ENCODE peak calls at places on chromosomes 16 and 17, in ten cellular contexts. One of them, this sample, is unnamed.

GRCh38 chr16:3171855-3172593 is 16.0 kb upstream of the OR1F1 start:
- DNase-seq in GM12878: no peak
- DNase-seq in effector memory CD4-positive, alpha-beta T cell: no peak
- DNase-seq in naive thymus-derived CD4-positive, alpha-beta T cell: no peak
- DNase-seq in transverse colon: no peak
- DNase-seq in vagina: no peak
- DNase-seq in H1: no peak
- DNase-seq in psoas muscle: no peak
- DNase-seq in GM23338: peak; percentile 85
- DNase-seq in left ventricle myocardium inferior: no peak
- DNase-seq in this sample: no peak

GRCh38 chr17:29742210-29742513 is 119.5 kb upstream of the CORO6 start:
- DNase-seq in GM12878: no peak
- DNase-seq in effector memory CD4-positive, alpha-beta T cell: no peak
- DNase-seq in naive thymus-derived CD4-positive, alpha-beta T cell: no peak
- DNase-seq in transverse colon: no peak
- DNase-seq in vagina: no peak
- DNase-seq in H1: no peak
- DNase-seq in psoas muscle: no peak
- DNase-seq in GM23338: no peak
- DNase-seq in left ventricle myocardium inferior: no peak
- DNase-seq in this sample: no peak

GRCh38 chr16:55370762-55371482 is 46.9 kb downstream of the IRX6 start:
- DNase-seq in GM12878: no peak
- DNase-seq in effector memory CD4-positive, alpha-beta T cell: no peak
- DNase-seq in naive thymus-derived CD4-positive, alpha-beta T cell: no peak
- DNase-seq in transverse colon: peak; percentile 15
- DNase-seq in vagina: no peak
- DNase-seq in H1: peak; percentile 27
- DNase-seq in psoas muscle: peak; percentile 65
- DNase-seq in GM23338: peak; percentile 84
- DNase-seq in left ventricle myocardium inferior: peak; percentile 75
- DNase-seq in this sample: peak; percentile 27

GRCh38 chr17:80108321-80108971 is 7.1 kb downstream of the GAA start:
- DNase-seq in GM12878: no peak
- DNase-seq in effector memory CD4-positive, alpha-beta T cell: no peak
- DNase-seq in naive thymus-derived CD4-positive, alpha-beta T cell: no peak
- DNase-seq in transverse colon: no peak
- DNase-seq in vagina: no peak
- DNase-seq in H1: no peak
- DNase-seq in psoas muscle: no peak
- DNase-seq in GM23338: no peak
- DNase-seq in left ventricle myocardium inferior: no peak
- DNase-seq in this sample: no peak

GRCh38 chr16:57167951-57168350 is 17.9 kb downstream of the PSME3IP1 start:
- DNase-seq in GM12878: no peak
- DNase-seq in effector memory CD4-positive, alpha-beta T cell: no peak
- DNase-seq in naive thymus-derived CD4-positive, alpha-beta T cell: no peak
- DNase-seq in transverse colon: no peak
- DNase-seq in vagina: no peak
- DNase-seq in H1: no peak
- DNase-seq in psoas muscle: no peak
- DNase-seq in GM23338: peak; percentile 63
- DNase-seq in left ventricle myocardium inferior: no peak
- DNase-seq in this sample: no peak

GRCh38 chr16:3143598-3144330 is 8.9 kb downstream of the ZNF213 start:
- DNase-seq in GM12878: no peak
- DNase-seq in effector memory CD4-positive, alpha-beta T cell: no peak
- DNase-seq in naive thymus-derived CD4-positive, alpha-beta T cell: no peak
- DNase-seq in transverse colon: peak; percentile 79
- DNase-seq in vagina: no peak
- DNase-seq in H1: no peak
- DNase-seq in psoas muscle: peak; percentile 77
- DNase-seq in GM23338: no peak
- DNase-seq in left ventricle myocardium inferior: peak; percentile 68
- DNase-seq in this sample: no peak

GRCh38 chr16:66455970-66456369 is 28.9 kb downstream of the BEAN1 start:
- DNase-seq in GM12878: no peak
- DNase-seq in effector memory CD4-positive, alpha-beta T cell: no peak
- DNase-seq in naive thymus-derived CD4-positive, alpha-beta T cell: no peak
- DNase-seq in transverse colon: no peak
- DNase-seq in vagina: no peak
- DNase-seq in H1: no peak
- DNase-seq in psoas muscle: no peak
- DNase-seq in GM23338: no peak
- DNase-seq in left ventricle myocardium inferior: no peak
- DNase-seq in this sample: no peak

GRCh38 chr16:1057252-1057932 is 15.2 kb upstream of the SSTR5 start:
- DNase-seq in GM12878: no peak
- DNase-seq in effector memory CD4-positive, alpha-beta T cell: peak; percentile 15
- DNase-seq in naive thymus-derived CD4-positive, alpha-beta T cell: peak; percentile 61
- DNase-seq in transverse colon: peak; percentile 47
- DNase-seq in vagina: no peak
- DNase-seq in H1: no peak
- DNase-seq in psoas muscle: no peak
- DNase-seq in GM23338: peak; percentile 65
- DNase-seq in left ventricle myocardium inferior: no peak
- DNase-seq in this sample: no peak

GRCh38 chr16:16045879-16046278 is 96.5 kb downstream of the ABCC1 start:
- DNase-seq in GM12878: no peak
- DNase-seq in effector memory CD4-positive, alpha-beta T cell: no peak
- DNase-seq in naive thymus-derived CD4-positive, alpha-beta T cell: no peak
- DNase-seq in transverse colon: no peak
- DNase-seq in vagina: no peak
- DNase-seq in H1: no peak
- DNase-seq in psoas muscle: no peak
- DNase-seq in GM23338: peak; percentile 89
- DNase-seq in left ventricle myocardium inferior: no peak
- DNase-seq in this sample: no peak

GRCh38 chr17:59366773-59367656 is 35.6 kb downstream of the YPEL2 start:
- DNase-seq in GM12878: no peak
- DNase-seq in effector memory CD4-positive, alpha-beta T cell: no peak
- DNase-seq in naive thymus-derived CD4-positive, alpha-beta T cell: no peak
- DNase-seq in transverse colon: peak; percentile 77
- DNase-seq in vagina: no peak
- DNase-seq in H1: no peak
- DNase-seq in psoas muscle: no peak
- DNase-seq in GM23338: no peak
- DNase-seq in left ventricle myocardium inferior: no peak
- DNase-seq in this sample: no peak
- H3K4me1 ChIP-seq in GM12878: peaks cover 47% of the 10 kb centered on the region
- H3K4me1 ChIP-seq in effector memory CD4-positive, alpha-beta T cell: peaks cover 60% of the 10 kb centered on the region
- H3K4me1 ChIP-seq in naive thymus-derived CD4-positive, alpha-beta T cell: peaks cover 18% of the 10 kb centered on the region
- H3K4me1 ChIP-seq in transverse colon: peaks cover 86% of the 10 kb centered on the region
- H3K4me1 ChIP-seq in vagina: peaks cover 97% of the 10 kb centered on the region
- H3K4me1 ChIP-seq in H1: peaks cover 27% of the 10 kb centered on the region
- H3K4me1 ChIP-seq in psoas muscle: peaks cover 99% of the 10 kb centered on the region
- H3K4me1 ChIP-seq in GM23338: peaks cover 39% of the 10 kb centered on the region
- H3K4me1 ChIP-seq in left ventricle myocardium inferior: peaks cover 100% of the 10 kb centered on the region
- H3K4me1 ChIP-seq in this sample: peaks cover 13% of the 10 kb centered on the region

DNA sequence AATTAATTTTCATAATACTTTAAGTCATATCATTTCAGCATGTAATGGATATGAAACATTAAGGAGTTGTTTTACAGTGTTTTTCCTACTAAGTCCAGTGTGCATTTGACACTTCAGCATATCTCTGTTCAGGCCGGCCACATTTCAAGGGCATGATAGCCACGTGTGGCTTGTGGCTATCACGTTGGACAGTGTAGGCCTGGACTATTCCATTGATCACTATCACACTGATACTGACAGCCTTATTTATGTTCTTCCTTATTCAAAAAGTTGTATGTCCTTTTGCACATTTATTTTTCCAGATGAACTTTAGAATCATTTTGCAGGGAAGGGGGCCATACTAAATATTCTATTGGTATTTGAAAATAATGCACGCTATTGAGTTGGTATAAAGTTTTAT is 39.0 kb downstream of the AKAP1 start:
- DNase-seq in GM12878: no peak
- DNase-seq in effector memory CD4-positive, alpha-beta T cell: no peak
- DNase-seq in naive thymus-derived CD4-positive, alpha-beta T cell: no peak
- DNase-seq in transverse colon: no peak
- DNase-seq in vagina: no peak
- DNase-seq in H1: no peak
- DNase-seq in psoas muscle: no peak
- DNase-seq in GM23338: no peak
- DNase-seq in left ventricle myocardium inferior: no peak
- DNase-seq in this sample: no peak
- H3K4me3 ChIP-seq in GM12878: no peak overlapping the region
- H3K4me3 ChIP-seq in effector memory CD4-positive, alpha-beta T cell: no peak overlapping the region
- H3K4me3 ChIP-seq in naive thymus-derived CD4-positive, alpha-beta T cell: no peak overlapping the region
- H3K4me3 ChIP-seq in transverse colon: no peak overlapping the region
- H3K4me3 ChIP-seq in vagina: no peak overlapping the region
- H3K4me3 ChIP-seq in H1: no peak overlapping the region
- H3K4me3 ChIP-seq in psoas muscle: no peak overlapping the region
- H3K4me3 ChIP-seq in GM23338: no peak overlapping the region
- H3K4me3 ChIP-seq in left ventricle myocardium inferior: no peak overlapping the region
- H3K4me3 ChIP-seq in this sample: no peak overlapping the region

GRCh38 chr17:61284174-61284573 is 115.5 kb upstream of the TBX2 start:
- DNase-seq in GM12878: no peak
- DNase-seq in effector memory CD4-positive, alpha-beta T cell: no peak
- DNase-seq in naive thymus-derived CD4-positive, alpha-beta T cell: no peak
- DNase-seq in transverse colon: no peak
- DNase-seq in vagina: no peak
- DNase-seq in H1: no peak
- DNase-seq in psoas muscle: no peak
- DNase-seq in GM23338: no peak
- DNase-seq in left ventricle myocardium inferior: no peak
- DNase-seq in this sample: no peak

GRCh38 chr17:61283043-61283442 is 116.6 kb upstream of the TBX2 start:
- DNase-seq in GM12878: no peak
- DNase-seq in effector memory CD4-positive, alpha-beta T cell: no peak
- DNase-seq in naive thymus-derived CD4-positive, alpha-beta T cell: no peak
- DNase-seq in transverse colon: no peak
- DNase-seq in vagina: no peak
- DNase-seq in H1: no peak
- DNase-seq in psoas muscle: no peak
- DNase-seq in GM23338: no peak
- DNase-seq in left ventricle myocardium inferior: no peak
- DNase-seq in this sample: no peak

GRCh38 chr17:61284746-61285145 is 114.9 kb upstream of the TBX2 start:
- DNase-seq in GM12878: no peak
- DNase-seq in effector memory CD4-positive, alpha-beta T cell: no peak
- DNase-seq in naive thymus-derived CD4-positive, alpha-beta T cell: no peak
- DNase-seq in transverse colon: no peak
- DNase-seq in vagina: no peak
- DNase-seq in H1: no peak
- DNase-seq in psoas muscle: no peak
- DNase-seq in GM23338: no peak
- DNase-seq in left ventricle myocardium inferior: no peak
- DNase-seq in this sample: no peak

GRCh38 chr17:61286449-61286848 is 113.2 kb upstream of the TBX2 start:
- DNase-seq in GM12878: no peak
- DNase-seq in effector memory CD4-positive, alpha-beta T cell: no peak
- DNase-seq in naive thymus-derived CD4-positive, alpha-beta T cell: no peak
- DNase-seq in transverse colon: no peak
- DNase-seq in vagina: no peak
- DNase-seq in H1: no peak
- DNase-seq in psoas muscle: no peak
- DNase-seq in GM23338: no peak
- DNase-seq in left ventricle myocardium inferior: no peak
- DNase-seq in this sample: no peak

GRCh38 chr17:61285483-61286320 is 113.9 kb upstream of the TBX2 start:
- DNase-seq in GM12878: no peak
- DNase-seq in effector memory CD4-positive, alpha-beta T cell: no peak
- DNase-seq in naive thymus-derived CD4-positive, alpha-beta T cell: no peak
- DNase-seq in transverse colon: no peak
- DNase-seq in vagina: no peak
- DNase-seq in H1: no peak
- DNase-seq in psoas muscle: peak; percentile 18
- DNase-seq in GM23338: peak; percentile 70
- DNase-seq in left ventricle myocardium inferior: peak; percentile 64
- DNase-seq in this sample: no peak
- H3K4me1 ChIP-seq in GM12878: no peaks in the 10 kb centered on the region
- H3K4me1 ChIP-seq in effector memory CD4-positive, alpha-beta T cell: no peaks in the 10 kb centered on the region
- H3K4me1 ChIP-seq in naive thymus-derived CD4-positive, alpha-beta T cell: no peaks in the 10 kb centered on the region
- H3K4me1 ChIP-seq in transverse colon: no peaks in the 10 kb centered on the region
- H3K4me1 ChIP-seq in vagina: peaks cover 3% of the 10 kb centered on the region
- H3K4me1 ChIP-seq in H1: peaks cover 10% of the 10 kb centered on the region
- H3K4me1 ChIP-seq in psoas muscle: no peaks in the 10 kb centered on the region
- H3K4me1 ChIP-seq in GM23338: peaks cover 23% of the 10 kb centered on the region
- H3K4me1 ChIP-seq in left ventricle myocardium inferior: peaks cover 28% of the 10 kb centered on the region
- H3K4me1 ChIP-seq in this sample: peaks cover 4% of the 10 kb centered on the region

GRCh38 chr17:45641541-45641940 is 142.6 kb upstream of the CRHR1 start:
- DNase-seq in GM12878: no peak
- DNase-seq in effector memory CD4-positive, alpha-beta T cell: no peak
- DNase-seq in naive thymus-derived CD4-positive, alpha-beta T cell: no peak
- DNase-seq in transverse colon: no peak
- DNase-seq in vagina: no peak
- DNase-seq in H1: no peak
- DNase-seq in psoas muscle: no peak
- DNase-seq in GM23338: no peak
- DNase-seq in left ventricle myocardium inferior: no peak
- DNase-seq in this sample: no peak

GRCh38 chr17:45645330-45645729 is 138.8 kb upstream of the CRHR1 start:
- DNase-seq in GM12878: no peak
- DNase-seq in effector memory CD4-positive, alpha-beta T cell: no peak
- DNase-seq in naive thymus-derived CD4-positive, alpha-beta T cell: no peak
- DNase-seq in transverse colon: no peak
- DNase-seq in vagina: no peak
- DNase-seq in H1: no peak
- DNase-seq in psoas muscle: no peak
- DNase-seq in GM23338: no peak
- DNase-seq in left ventricle myocardium inferior: no peak
- DNase-seq in this sample: no peak

GRCh38 chr17:45640141-45640850 is 143.8 kb upstream of the CRHR1 start:
- DNase-seq in GM12878: peak; percentile 34
- DNase-seq in effector memory CD4-positive, alpha-beta T cell: peak; percentile 48
- DNase-seq in naive thymus-derived CD4-positive, alpha-beta T cell: peak; percentile 55
- DNase-seq in transverse colon: peak; percentile 68
- DNase-seq in vagina: no peak
- DNase-seq in H1: peak; percentile 57
- DNase-seq in psoas muscle: peak; percentile 70
- DNase-seq in GM23338: peak; percentile 93
- DNase-seq in left ventricle myocardium inferior: peak; percentile 48
- DNase-seq in this sample: peak; percentile 89

GRCh38 chr17:45643591-45643990 is 140.5 kb upstream of the CRHR1 start:
- DNase-seq in GM12878: no peak
- DNase-seq in effector memory CD4-positive, alpha-beta T cell: no peak
- DNase-seq in naive thymus-derived CD4-positive, alpha-beta T cell: no peak
- DNase-seq in transverse colon: no peak
- DNase-seq in vagina: no peak
- DNase-seq in H1: no peak
- DNase-seq in psoas muscle: no peak
- DNase-seq in GM23338: no peak
- DNase-seq in left ventricle myocardium inferior: no peak
- DNase-seq in this sample: no peak

DNA sequence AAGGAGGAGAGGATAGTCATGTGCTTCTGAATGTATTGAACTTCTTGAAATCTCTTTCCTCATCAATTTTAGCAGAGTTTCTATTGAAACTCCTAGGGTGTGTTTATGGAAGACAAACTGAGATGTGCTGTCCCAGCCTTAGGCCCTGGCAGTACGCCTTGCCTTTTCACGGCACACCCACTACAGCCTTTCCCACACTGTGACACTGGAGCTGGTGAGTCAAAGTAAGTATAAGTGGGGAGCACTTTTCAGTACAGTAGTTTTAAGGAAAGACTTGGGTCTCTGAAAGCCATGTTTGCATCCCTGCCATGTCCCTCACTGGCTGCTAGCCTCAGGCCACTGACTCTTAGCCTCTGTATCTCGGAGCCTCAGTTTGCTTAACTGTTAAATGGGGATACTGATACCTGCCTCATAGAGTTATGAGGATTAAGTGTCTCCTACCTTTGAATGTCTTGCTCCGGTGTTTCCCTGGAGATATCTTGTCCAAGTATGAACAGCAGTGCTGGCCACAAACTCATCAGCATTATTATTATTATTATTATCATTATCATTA is 144.7 kb upstream of the CRHR1 start:
- DNase-seq in GM12878: no peak
- DNase-seq in effector memory CD4-positive, alpha-beta T cell: no peak
- DNase-seq in naive thymus-derived CD4-positive, alpha-beta T cell: no peak
- DNase-seq in transverse colon: no peak
- DNase-seq in vagina: no peak
- DNase-seq in H1: no peak
- DNase-seq in psoas muscle: no peak
- DNase-seq in GM23338: no peak
- DNase-seq in left ventricle myocardium inferior: no peak
- DNase-seq in this sample: no peak
- H3K4me3 ChIP-seq in GM12878: no peak overlapping the region
- H3K4me3 ChIP-seq in effector memory CD4-positive, alpha-beta T cell: no peak overlapping the region
- H3K4me3 ChIP-seq in naive thymus-derived CD4-positive, alpha-beta T cell: no peak overlapping the region
- H3K4me3 ChIP-seq in transverse colon: no peak overlapping the region
- H3K4me3 ChIP-seq in vagina: no peak overlapping the region
- H3K4me3 ChIP-seq in H1: no peak overlapping the region
- H3K4me3 ChIP-seq in psoas muscle: no peak overlapping the region
- H3K4me3 ChIP-seq in GM23338: no peak overlapping the region
- H3K4me3 ChIP-seq in left ventricle myocardium inferior: no peak overlapping the region
- H3K4me3 ChIP-seq in this sample: no peak overlapping the region

This sample was measured in iPS DF 6.9.